ENCODE peak calls at places on chromosomes 3 and 15, in seven cellular contexts. K is spleen, J is tibial artery, E is heart right ventricle, H is testis, G is mammary epithelial cell, Q is neural progenitor cell. R is an unnamed sample.

GRCh38 chr15:100911086-100911485 is 8.1 kb upstream of the LRRK1 start:
- DNase-seq in K (no peak), J (no peak), E (no peak), H (no peak), G (no peak), Q (no peak), R (no peak)

GRCh38 chr15:41258706-41259471 is 27.8 kb downstream of the CHP1 start:
- DNase-seq in K (no peak), J (no peak), E (no peak), H (no peak), G (peak; percentile 39), Q (no peak), R (peak; percentile 1)

GRCh38 chr3:32297366-32297765 is 58.9 kb downstream of the CMTM8 start:
- DNase-seq in K (no peak), J (no peak), E (no peak), H (no peak), G (no peak), Q (no peak), R (no peak)

GRCh38 chr15:88080616-88081015 is 175.9 kb downstream of the NTRK3 start:
- DNase-seq in K (no peak), J (no peak), E (no peak), H (no peak), G (no peak), Q (no peak), R (no peak)

GRCh38 chr3:71067977-71068376 is 515.6 kb downstream of the FOXP1 start:
- DNase-seq in K (no peak), J (no peak), E (no peak), H (no peak), G (peak; percentile 54), Q (no peak), R (no peak)

GRCh38 chr3:48086736-48087470 is 70.7 kb upstream of the MAP4 start:
- DNase-seq in K (no peak), J (no peak), E (no peak), H (no peak), G (peak; percentile 49), Q (no peak), R (no peak)

GRCh38 chr3:194617827-194618226 is 15.4 kb downstream of the TMEM44 start:
- DNase-seq in K (no peak), J (no peak), E (no peak), H (no peak), G (peak; percentile 34), Q (no peak), R (no peak)

GRCh38 chr3:59930170-59930569 is 880.3 kb upstream of the CFAP20DC start:
- DNase-seq in K (no peak), J (no peak), E (no peak), H (no peak), G (no peak), Q (no peak), R (no peak)

GRCh38 chr3:72077473-72078259 is 292.7 kb upstream of the PROK2 start:
- DNase-seq in K (no peak), J (no peak), E (no peak), H (no peak), G (no peak), Q (no peak), R (no peak)

GRCh38 chr3:40741729-40742128 is 217.0 kb downstream of the ZNF621 start:
- DNase-seq in K (no peak), J (peak; percentile 31), E (peak; percentile 73), H (peak; percentile 33), G (no peak), Q (peak; percentile 16), R (no peak)

GRCh38 chr3:152185287-152185686 is 83.4 kb upstream of the MBNL1 start:
- DNase-seq in K (no peak), J (no peak), E (no peak), H (no peak), G (no peak), Q (no peak), R (no peak)

GRCh38 chr3:190533511-190534282 is 19.8 kb downstream of the IL1RAP start:
- DNase-seq in K (no peak), J (peak; percentile 72), E (peak; percentile 55), H (peak; percentile 53), G (peak; percentile 98), Q (no peak), R (peak; percentile 90)

GRCh38 chr15:89167267-89168176 is 53.9 kb downstream of the RLBP1 start:
- DNase-seq in K (no peak), J (peak; percentile 37), E (no peak), H (no peak), G (peak; percentile 90), Q (no peak), R (no peak)

GRCh38 chr15:58269455-58270414 is 131.6 kb downstream of the AQP9 start:
- DNase-seq in K (no peak), J (no peak), E (peak; percentile 56), H (peak; percentile 42), G (peak; percentile 76), Q (peak; percentile 80), R (no peak)

GRCh38 chr15:62439543-62440016 is 274.5 kb upstream of the C2CD4B start:
- DNase-seq in K (no peak), J (no peak), E (no peak), H (peak; percentile 23), G (no peak), Q (no peak), R (no peak)

GRCh38 chr3:172517859-172518466 is 5.3 kb downstream of the TNFSF10 start:
- DNase-seq in K (no peak), J (no peak), E (no peak), H (no peak), G (no peak), Q (no peak), R (no peak)

GRCh38 chr3:75192065-75192658 is 472.0 kb upstream of the FRG2C start:
- DNase-seq in K (no peak), J (no peak), E (peak; percentile 5), H (peak; percentile 74), G (peak; percentile 34), Q (peak; percentile 58), R (no peak)

GRCh38 chr3:152737021-152737908 is 97.7 kb upstream of the P2RY1 start:
- DNase-seq in K (no peak), J (peak; percentile 34), E (peak; percentile 11), H (no peak), G (peak; percentile 74), Q (no peak), R (no peak)

GRCh38 chr3:142602630-142603339 is 6.6 kb downstream of the PLS1 start:
- DNase-seq in K (no peak), J (no peak), E (no peak), H (no peak), G (no peak), Q (no peak), R (no peak)

GRCh38 chr3:1847571-1847970 is 251.1 kb upstream of the CNTN4 start:
- DNase-seq in K (no peak), J (no peak), E (no peak), H (no peak), G (no peak), Q (no peak), R (no peak)

GRCh38 chr3:77539677-77540076 is 499.8 kb downstream of the ROBO2 start:
- DNase-seq in K (no peak), J (no peak), E (no peak), H (no peak), G (no peak), Q (no peak), R (no peak)

GRCh38 chr3:171094411-171094810 is 67.9 kb upstream of the SLC2A2 start:
- DNase-seq in K (no peak), J (no peak), E (no peak), H (no peak), G (no peak), Q (no peak), R (no peak)

GRCh38 chr3:119418091-119418512 is 45.3 kb downstream of the TMEM39A start:
- DNase-seq in K (no peak), J (no peak), E (no peak), H (no peak), G (no peak), Q (no peak), R (no peak)

GRCh38 chr15:71183063-71183462 is 67.8 kb downstream of the THSD4 start:
- DNase-seq in K (no peak), J (no peak), E (no peak), H (no peak), G (no peak), Q (no peak), R (no peak)

GRCh38 chr3:141699349-141699748 is 38.7 kb upstream of the RNF7 start:
- DNase-seq in K (no peak), J (no peak), E (no peak), H (no peak), G (no peak), Q (no peak), R (no peak)

GRCh38 chr3:12598890-12599289 is 42.0 kb downstream of the MKRN2 start:
- DNase-seq in K (no peak), J (no peak), E (no peak), H (no peak), G (no peak), Q (no peak), R (no peak)
- H3K36me3 ChIP-seq in K (peaks cover 100% of the 10 kb centered on the region), J (peaks cover 41% of the 10 kb centered on the region), E (peaks cover 99% of the 10 kb centered on the region), H (no peaks in the 10 kb centered on the region), G (peaks cover 31% of the 10 kb centered on the region), Q (peaks cover 36% of the 10 kb centered on the region), R (peaks cover 87% of the 10 kb centered on the region)

GRCh38 chr3:42590989-42591756 is 513 bp downstream of the SS18L2 start:
- DNase-seq in K (peak; percentile 87), J (no peak), E (peak; percentile 11), H (no peak), G (no peak), Q (peak; percentile 79), R (no peak)

GRCh38 chr3:42593635-42594034 is 3.0 kb downstream of the SS18L2 start:
- DNase-seq in K (no peak), J (no peak), E (no peak), H (no peak), G (no peak), Q (no peak), R (no peak)

GRCh38 chr3:42589382-42590109 is 1.1 kb upstream of the SS18L2 start:
- DNase-seq in K (peak; percentile 75), J (no peak), E (no peak), H (no peak), G (no peak), Q (peak; percentile 7), R (no peak)

GRCh38 chr3:42588625-42589024 is 2.0 kb upstream of the SS18L2 start:
- DNase-seq in K (peak; percentile 41), J (no peak), E (no peak), H (no peak), G (no peak), Q (no peak), R (no peak)

GRCh38 chr3:42591811-42592210 is 1.2 kb downstream of the SS18L2 start:
- DNase-seq in K (no peak), J (no peak), E (no peak), H (no peak), G (no peak), Q (peak; percentile 71), R (no peak)
- H3K4me3 ChIP-seq in K (peak overlapping the region; percentile 70), J (peak overlapping the region; percentile 65), E (peak overlapping the region; percentile 67), H (no peak overlapping the region), G (peak overlapping the region; percentile 83), Q (peak overlapping the region; percentile 63), R (peak overlapping the region; percentile 36)

GRCh38 chr3:42911551-42911950 is 5.6 kb downstream of the ZNF662 start:
- DNase-seq in K (no peak), J (no peak), E (no peak), H (no peak), G (no peak), Q (no peak), R (no peak)
- H3K36me3 ChIP-seq in K (peaks cover 28% of the 10 kb centered on the region), J (peaks cover 68% of the 10 kb centered on the region), E (peaks cover 80% of the 10 kb centered on the region), H (no peaks in the 10 kb centered on the region), G (no peaks in the 10 kb centered on the region), Q (no peaks in the 10 kb centered on the region), R (peaks cover 3% of the 10 kb centered on the region)

DNA sequence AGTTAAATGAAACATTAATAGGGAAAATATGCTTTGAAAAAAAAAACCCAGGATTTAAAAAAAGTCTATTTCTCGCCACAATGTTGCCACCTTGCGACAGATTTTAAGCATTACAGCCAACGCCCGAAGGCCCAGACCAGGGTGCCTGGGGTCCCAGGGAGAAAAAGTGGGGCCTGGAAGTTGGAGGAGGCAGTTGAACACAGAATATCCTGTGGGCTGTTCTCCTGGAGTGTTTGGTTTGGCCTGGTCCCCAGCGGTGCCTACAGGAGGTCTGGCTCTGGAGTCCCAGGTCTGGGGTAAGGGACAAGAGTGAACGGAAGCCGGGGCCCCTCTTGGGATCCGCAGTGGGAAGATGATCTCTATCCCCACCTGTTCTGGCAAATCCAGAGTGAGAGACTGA is 3.4 kb downstream of the RNU6-1 start:
- DNase-seq in K (peak; percentile 80), J (peak; percentile 53), E (no peak), H (peak; percentile 65), G (no peak), Q (peak; percentile 69), R (peak; percentile 73)
- H3K4me3 ChIP-seq in K (peak overlapping the region; percentile 45), J (peak overlapping the region; percentile 30), E (peak overlapping the region; percentile 45), H (no peak overlapping the region), G (peak overlapping the region; percentile 30), Q (peak overlapping the region; percentile 56), R (no peak overlapping the region)

R was measured in RWPE2.